ENCODE peak calls at places on chromosomes 11 and 22, in seven cellular contexts. C, S, J, X, R, G and L are unnamed samples.

GRCh38 chr11:106446961-106447360 is 369.5 kb downstream of the AASDHPPT start:
- DNase-seq in C (no peak), S (no peak), J (no peak), X (no peak), R (no peak), G (no peak), L (no peak)

GRCh38 chr11:3111919-3112690 is 53.0 kb downstream of the OSBPL5 start:
- DNase-seq in C (no peak), S (peak; percentile 3), J (no peak), X (no peak), R (no peak), G (peak; percentile 65), L (no peak)

GRCh38 chr11:9722893-9723292 is 59.0 kb downstream of the SWAP70 start:
- DNase-seq in C (no peak), S (no peak), J (no peak), X (no peak), R (no peak), G (no peak), L (no peak)

GRCh38 chr11:74138572-74138971 is 32.2 kb downstream of the C2CD3 start:
- DNase-seq in C (peak; percentile 97), S (no peak), J (no peak), X (no peak), R (peak; percentile 93), G (peak; percentile 97), L (peak; percentile 97)

GRCh38 chr11:87306260-87306861 is 268.6 kb downstream of the TMEM135 start:
- DNase-seq in C (no peak), S (no peak), J (no peak), X (no peak), R (peak; percentile 11), G (no peak), L (no peak)

GRCh38 chr11:108302121-108302785 is 79.4 kb downstream of the ATM start:
- DNase-seq in C (no peak), S (no peak), J (no peak), X (no peak), R (peak; percentile 36), G (no peak), L (no peak)

GRCh38 chr11:41795004-41795403 is 335.6 kb upstream of the LRRC4C start:
- DNase-seq in C (no peak), S (no peak), J (no peak), X (no peak), R (no peak), G (no peak), L (no peak)

GRCh38 chr22:31630331-31631329 is 31.4 kb downstream of the PISD start:
- DNase-seq in C (peak; percentile 44), S (peak; percentile 93), J (peak; percentile 88), X (peak; percentile 95), R (peak; percentile 85), G (no peak), L (no peak)

GRCh38 chr11:68081691-68082090 is 39.5 kb downstream of the CHKA start:
- DNase-seq in C (no peak), S (no peak), J (no peak), X (no peak), R (no peak), G (no peak), L (peak; percentile 59)

GRCh38 chr11:87368876-87369480 is 331.2 kb downstream of the TMEM135 start:
- DNase-seq in C (no peak), S (no peak), J (no peak), X (peak; percentile 21), R (no peak), G (no peak), L (no peak)

GRCh38 chr11:102421262-102421661 is 31.3 kb downstream of the TMEM123 start:
- DNase-seq in C (no peak), S (no peak), J (no peak), X (no peak), R (no peak), G (no peak), L (no peak)

GRCh38 chr11:35629511-35629910 is 11.3 kb downstream of the FJX1 start:
- DNase-seq in C (no peak), S (no peak), J (no peak), X (no peak), R (no peak), G (no peak), L (no peak)

GRCh38 chr11:114196994-114197702 is 99.1 kb upstream of the NNMT start:
- DNase-seq in C (no peak), S (no peak), J (no peak), X (no peak), R (no peak), G (no peak), L (no peak)

GRCh38 chr11:60831501-60832079 is 10.3 kb upstream of the CCDC86 start:
- DNase-seq in C (no peak), S (no peak), J (no peak), X (no peak), R (no peak), G (peak; percentile 22), L (no peak)

GRCh38 chr22:22074634-22075381 is 92.2 kb upstream of the TOP3B start:
- DNase-seq in C (peak; percentile 55), S (no peak), J (no peak), X (no peak), R (no peak), G (no peak), L (no peak)

DNA sequence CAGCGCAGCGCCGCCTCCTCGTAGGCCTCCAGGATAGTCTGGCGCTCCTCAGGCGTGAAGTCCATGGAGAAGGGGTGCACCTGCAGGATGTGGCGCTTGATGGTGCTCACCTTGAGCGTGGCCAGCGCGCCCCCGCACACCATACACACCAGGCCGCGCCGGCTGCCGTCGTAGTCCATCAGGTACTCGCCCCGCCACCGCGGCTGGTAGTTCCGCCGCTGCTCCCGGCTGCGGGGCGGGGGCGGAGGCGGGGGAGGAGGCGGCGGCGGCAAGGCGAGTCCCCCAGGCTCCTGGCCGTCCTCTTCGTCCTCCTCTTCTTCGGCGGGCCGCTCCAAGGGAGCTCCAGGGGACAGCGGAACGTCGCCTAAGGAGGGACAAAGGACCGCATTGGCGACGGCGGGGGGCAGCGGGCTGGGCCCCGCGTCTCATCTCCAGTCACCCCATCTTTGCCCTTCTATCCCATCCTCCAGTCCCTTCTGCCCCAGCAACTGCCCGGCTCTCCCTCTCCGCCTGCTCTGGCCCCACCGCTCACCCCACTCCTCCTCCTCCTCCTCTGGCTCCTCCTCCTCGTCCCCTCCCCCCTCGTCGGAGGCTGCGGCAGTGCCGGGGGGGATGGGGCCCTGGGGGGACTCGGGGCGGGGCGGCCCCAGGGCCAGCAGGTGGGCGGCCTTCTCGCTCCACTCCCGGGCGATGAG is 4.9 kb downstream of the ZFTA start:
- DNase-seq in C (no peak), S (no peak), J (peak; percentile 64), X (no peak), R (no peak), G (no peak), L (no peak)
- TF ChIP-seq CTCF in C (no peak), S (no peak), J (no peak), X (no peak), R (no peak), G (no peak), L (no peak)

GRCh38 chr22:46074771-46075551 is 75.4 kb upstream of the PPARA start:
- DNase-seq in C (no peak), S (peak; percentile 52), J (peak; percentile 61), X (peak; percentile 35), R (no peak), G (no peak), L (no peak)

GRCh38 chr22:46076651-46077339 is 73.5 kb upstream of the PPARA start:
- DNase-seq in C (peak; percentile 76), S (peak; percentile 50), J (peak; percentile 64), X (peak; percentile 57), R (peak; percentile 59), G (no peak), L (no peak)

GRCh38 chr22:46077669-46078099 is 72.6 kb upstream of the PPARA start:
- DNase-seq in C (no peak), S (peak; percentile 31), J (no peak), X (peak; percentile 32), R (no peak), G (no peak), L (no peak)

GRCh38 chr22:46073683-46074504 is 76.4 kb upstream of the PPARA start:
- DNase-seq in C (no peak), S (peak; percentile 53), J (peak; percentile 37), X (peak; percentile 59), R (peak; percentile 49), G (no peak), L (no peak)

DNA sequence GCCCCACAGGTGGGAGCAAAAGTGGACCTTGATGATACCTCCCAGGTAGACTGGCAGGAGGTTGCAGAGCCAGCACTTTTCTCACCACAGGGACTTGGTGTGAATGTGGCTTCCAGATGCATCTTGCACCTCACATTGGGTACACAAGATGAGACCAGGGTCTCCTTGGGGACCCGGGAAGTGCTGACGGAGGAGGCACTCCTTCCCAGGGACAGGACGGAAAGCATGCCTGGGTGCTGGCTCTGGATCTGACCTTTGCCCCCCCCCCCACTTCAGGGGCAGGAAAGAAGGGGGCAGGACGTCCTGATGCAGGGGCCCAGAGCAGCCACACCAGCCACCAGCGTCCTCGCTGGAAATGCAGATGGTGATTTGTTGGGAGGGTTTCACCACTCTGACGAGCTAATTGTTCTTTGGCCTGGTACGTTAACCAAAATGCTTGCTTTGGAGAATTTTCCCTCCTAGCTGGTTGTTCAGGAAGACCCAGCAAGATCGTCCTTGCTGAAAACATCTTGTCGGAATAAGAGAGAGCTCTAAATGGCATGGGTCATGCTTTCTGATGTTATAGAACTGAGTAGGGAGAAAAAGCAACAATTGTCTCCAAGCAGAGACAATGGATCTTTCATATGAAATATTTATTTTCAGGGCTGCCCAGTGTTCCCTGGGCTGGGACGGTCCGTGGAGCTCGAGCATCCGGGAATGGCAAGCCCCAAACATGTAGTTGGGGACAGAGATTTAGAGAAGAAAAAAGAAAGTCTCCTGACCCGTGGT is 74.4 kb upstream of the PPARA start:
- DNase-seq in C (no peak), S (peak; percentile 32), J (peak; percentile 47), X (peak; percentile 24), R (no peak), G (no peak), L (no peak)
- H3K4me3 ChIP-seq in C (peak overlapping the region; percentile 73), S (peak overlapping the region; percentile 93), J (peak overlapping the region; percentile 64), X (peak overlapping the region; percentile 90), R (peak overlapping the region; percentile 77), G (peak overlapping the region; percentile 98), L (peak overlapping the region; percentile 98)

GRCh38 chr11:119056397-119056999 is 507 bp downstream of the HYOU1 start:
- DNase-seq in C (no peak), S (peak; percentile 65), J (no peak), X (peak; percentile 47), R (no peak), G (no peak), L (no peak)

GRCh38 chr11:119061256-119061655 is 4.3 kb upstream of the HYOU1 start:
- DNase-seq in C (no peak), S (no peak), J (no peak), X (no peak), R (no peak), G (no peak), L (no peak)

GRCh38 chr11:119055901-119056300 is 1.1 kb downstream of the HYOU1 start:
- DNase-seq in C (peak; percentile 63), S (no peak), J (no peak), X (peak; percentile 36), R (peak; percentile 38), G (no peak), L (no peak)

GRCh38 chr11:119054418-119054817 is 2.6 kb downstream of the HYOU1 start:
- DNase-seq in C (no peak), S (no peak), J (no peak), X (no peak), R (no peak), G (no peak), L (no peak)

GRCh38 chr11:119057000-119057769 is at the start of gene HYOU1:
- DNase-seq in C (peak; percentile 94), S (peak; percentile 99), J (peak; percentile 99), X (peak; percentile 100), R (peak; percentile 95), G (peak; percentile 61), L (peak; percentile 86)
- TF ChIP-seq CTCF in C (no peak), S (peak; percentile 28), J (peak; percentile 27), X (peak; percentile 18), R (peak; percentile 29), G (peak; percentile 41), L (peak; percentile 43)

GRCh38 chr11:46330154-46330886 is 16.9 kb upstream of the DGKZ start:
- DNase-seq in C (no peak), S (no peak), J (no peak), X (no peak), R (no peak), G (no peak), L (no peak)
- H3K4me3 ChIP-seq in C (no peak overlapping the region), S (no peak overlapping the region), J (no peak overlapping the region), X (no peak overlapping the region), R (no peak overlapping the region), G (no peak overlapping the region), L (no peak overlapping the region)